ENCODE peak calls at places on chromosomes 2 and 18, in ten cellular contexts. I is stimulated activated CD8-positive, alpha-beta memory T cell treated with anti-CD3 and anti-CD28 coated beads, Interleukin-4, amount 100 ng/mL, for 24 hours; B is H54; X is stimulated activated naive CD4-positive, alpha-beta T cell; Y is effector memory CD8-positive, alpha-beta T cell; N is hepatocyte; W is stimulated activated effector memory CD8-positive, alpha-beta T cell treated with anti-CD3 and anti-CD28 coated beads, Interleukin-12 subunit alpha, Interleukin-12 subunit beta, amount 100 ng/mL, for 72 hours; Z is DMS 273 treated with DMSO at 0.1 percent for 48 hours; R is adrenal gland; K is EH. V is an unnamed sample.

GRCh38 chr18:6561029-6561861 is 146.5 kb upstream of the L3MBTL4 start:
- DNase-seq in Y (no peak), B (no peak), Z (no peak), N (peak), X (no peak), R (peak), W (no peak), K (peak), I (no peak), V (no peak)

GRCh38 chr2:223012291-223012690 is 39.7 kb upstream of the KCNE4 start:
- DNase-seq in Z (no peak), I (no peak), X (no peak), B (no peak), N (no peak), K (no peak), W (no peak), Y (no peak), R (no peak), V (no peak)

GRCh38 chr2:131590896-131591295 is 63.2 kb downstream of the CCDC74A start:
- DNase-seq in W (no peak), Y (no peak), I (no peak), Z (no peak), N (no peak), R (no peak), K (no peak), X (no peak), B (no peak), V (no peak)

GRCh38 chr2:39124770-39125075 is 3.9 kb upstream of the SOS1 start:
- DNase-seq in W (no peak), R (no peak), I (peak), Y (no peak), Z (no peak), X (peak), B (no peak), N (no peak), K (no peak), V (no peak)

GRCh38 chr2:166344286-166345113 is 31.2 kb downstream of the SCN9A start:
- DNase-seq in Y (no peak), I (no peak), N (no peak), W (no peak), X (no peak), B (no peak), R (no peak), Z (no peak), K (peak), V (no peak)

GRCh38 chr2:45814951-45815621 is 163.6 kb downstream of the PRKCE start:
- DNase-seq in Z (no peak), R (no peak), N (no peak), B (no peak), K (no peak), Y (no peak), X (no peak), W (no peak), I (no peak), V (no peak)

GRCh38 chr2:109009920-109010610 is 21.0 kb upstream of the EDAR start:
- DNase-seq in Z (no peak), Y (no peak), N (no peak), R (no peak), X (no peak), K (no peak), W (no peak), B (no peak), I (no peak), V (no peak)

GRCh38 chr18:35345460-35345921 is 1.3 kb upstream of the ZNF24 start:
- DNase-seq in B (no peak), W (no peak), Y (no peak), K (no peak), R (peak), X (no peak), I (no peak), N (peak), Z (no peak), V (no peak)

GRCh38 chr18:49768051-49768391 is 45.3 kb downstream of the ACAA2 start:
- DNase-seq in I (no peak), Y (no peak), K (peak), X (no peak), R (no peak), W (no peak), Z (no peak), B (peak), N (peak), V (no peak)

GRCh38 chr18:907880-908512 is 3.3 kb downstream of the ADCYAP1 start:
- DNase-seq in Z (no peak), Y (no peak), N (no peak), B (no peak), W (no peak), R (no peak), K (no peak), I (no peak), X (no peak), V (no peak)

GRCh38 chr2:128293426-128293755 is 25.3 kb downstream of the HS6ST1 start:
- DNase-seq in B (no peak), K (no peak), Z (no peak), Y (no peak), W (no peak), X (no peak), I (no peak), N (no peak), R (no peak), V (no peak)

GRCh38 chr2:154029504-154029903 is 157.8 kb downstream of the GALNT13 start:
- DNase-seq in K (no peak), Z (no peak), I (no peak), R (no peak), B (no peak), Y (no peak), W (no peak), N (no peak), X (no peak), V (no peak)

GRCh38 chr18:24488824-24489493 is 28.5 kb downstream of the HRH4 start:
- DNase-seq in Y (peak), B (peak), N (peak), Z (peak), K (peak), I (no peak), W (no peak), R (no peak), X (no peak), V (no peak)

GRCh38 chr18:2959341-2959740 is 53.6 kb downstream of the LPIN2 start:
- DNase-seq in I (no peak), R (no peak), Y (no peak), K (no peak), Z (no peak), B (no peak), N (no peak), X (no peak), W (no peak), V (no peak)

GRCh38 chr2:241636182-241636982 is 576 bp downstream of the THAP4 start:
- DNase-seq in Z (no peak), X (no peak), R (peak), W (peak), N (peak), I (peak), K (peak), Y (no peak), B (peak), V (peak)

GRCh38 chr2:58203018-58203417 is 38.1 kb downstream of the FANCL start:
- DNase-seq in B (no peak), Y (no peak), R (no peak), K (no peak), W (no peak), N (no peak), X (no peak), I (no peak), Z (no peak), V (no peak)

GRCh38 chr2:67182884-67183283 is 214.2 kb upstream of the ETAA1 start:
- DNase-seq in Z (no peak), Y (no peak), I (no peak), N (no peak), B (no peak), R (no peak), K (no peak), W (no peak), X (no peak), V (no peak)

GRCh38 chr2:104368089-104368488 is 485.8 kb upstream of the POU3F3 start:
- DNase-seq in N (no peak), B (no peak), Y (no peak), R (no peak), W (no peak), I (no peak), X (no peak), K (no peak), Z (no peak), V (no peak)

GRCh38 chr18:53148056-53148574 is 808.1 kb downstream of the DCC start:
- DNase-seq in B (no peak), X (no peak), K (no peak), N (no peak), W (no peak), R (no peak), Y (no peak), Z (peak), I (no peak), V (no peak)

GRCh38 chr18:8615397-8616025 is 6.3 kb downstream of the RAB12 start:
- DNase-seq in B (peak), I (no peak), W (no peak), Y (no peak), N (peak), Z (peak), K (peak), R (peak), X (no peak), V (no peak)

GRCh38 chr2:20190862-20191713 is 33.8 kb downstream of the SDC1 start:
- DNase-seq in B (no peak), Z (peak), N (no peak), W (no peak), K (peak), Y (no peak), X (no peak), R (no peak), I (no peak), V (no peak)

GRCh38 chr18:62637807-62638687 is 77.3 kb upstream of the PHLPP1 start:
- DNase-seq in I (peak), Y (peak), W (peak), N (no peak), X (peak), K (peak), Z (no peak), R (peak), B (no peak), V (peak)

GRCh38 chr18:22570492-22570891 is 152.8 kb upstream of the CTAGE1 start:
- DNase-seq in R (no peak), W (no peak), K (no peak), I (no peak), B (no peak), Y (no peak), N (no peak), Z (no peak), X (no peak), V (no peak)

GRCh38 chr2:43155842-43156511 is 70.4 kb downstream of the ZFP36L2 start:
- DNase-seq in R (no peak), K (no peak), I (no peak), X (no peak), Y (no peak), N (no peak), W (no peak), B (no peak), Z (no peak), V (no peak)

GRCh38 chr2:96964221-96964905 is 22.0 kb downstream of the FAM178B start:
- DNase-seq in X (no peak), Y (no peak), Z (no peak), N (no peak), B (no peak), K (no peak), R (no peak), W (no peak), I (no peak), V (no peak)

GRCh38 chr18:37552296-37552695 is 13.3 kb downstream of the CELF4 start:
- DNase-seq in X (no peak), R (no peak), N (no peak), I (no peak), W (no peak), Z (no peak), Y (no peak), K (no peak), B (no peak), V (no peak)

GRCh38 chr2:237558918-237559645 is 7.3 kb upstream of the PRLH start:
- DNase-seq in Y (no peak), N (peak), W (no peak), K (peak), I (no peak), X (no peak), Z (peak), B (no peak), R (peak), V (no peak)

GRCh38 chr18:26082475-26082874 is 7.9 kb downstream of the SS18 start:
- DNase-seq in Y (no peak), I (no peak), W (no peak), R (no peak), N (no peak), Z (no peak), K (peak), X (no peak), B (no peak), V (no peak)

GRCh38 chr2:18599509-18600254 is 10.3 kb upstream of the NT5C1B start:
- DNase-seq in B (no peak), Y (no peak), K (peak), I (no peak), Z (no peak), R (no peak), W (no peak), X (no peak), N (no peak), V (no peak)

GRCh38 chr2:54629914-54630609 is 93.4 kb upstream of the EML6 start:
- DNase-seq in Z (no peak), K (peak), X (no peak), R (peak), Y (no peak), I (no peak), B (peak), W (no peak), N (peak), V (no peak)

GRCh38 chr2:181678033-181678586 is 2.2 kb downstream of the NEUROD1 start:
- DNase-seq in Y (peak), W (peak), R (peak), N (peak), Z (no peak), X (peak), I (peak), K (peak), B (no peak), V (no peak)

GRCh38 chr2:73970850-73971471 is 13.7 kb upstream of the TET3 start:
- DNase-seq in N (no peak), B (no peak), I (no peak), Y (peak), Z (peak), W (peak), R (peak), K (peak), X (peak), V (peak)

GRCh38 chr2:176642074-176642473 is 372.8 kb downstream of the MTX2 start:
- DNase-seq in B (peak), X (no peak), I (no peak), Y (no peak), Z (no peak), N (no peak), W (no peak), R (no peak), K (peak), V (no peak)

GRCh38 chr2:207409525-207409924 is 120.2 kb upstream of the CREB1 start:
- DNase-seq in R (no peak), Z (no peak), W (no peak), K (no peak), I (no peak), N (no peak), X (no peak), B (no peak), Y (no peak), V (no peak)

GRCh38 chr2:136297974-136298373 is 180.0 kb upstream of the CXCR4 start:
- DNase-seq in Y (no peak), N (no peak), X (no peak), Z (no peak), I (no peak), K (no peak), B (no peak), W (no peak), R (no peak), V (no peak)

GRCh38 chr2:240989451-240990265 is 8.8 kb upstream of the SNED1 start:
- DNase-seq in W (no peak), Y (no peak), K (peak), I (no peak), N (peak), R (peak), B (peak), Z (no peak), X (no peak), V (no peak)

V was measured in GM12892.